ENCODE peak calls at places on chromosomes 5 and 9, in nine cellular contexts. W, D, J, K, S, M, E, Y and G are unnamed samples.

GRCh38 chr5:39331993-39332392 is 32.3 kb downstream of the C9 start:
- DNase-seq in E (no peak), J (no peak), M (no peak), K (no peak), S (no peak), W (no peak), Y (no peak), D (no peak), G (no peak)

GRCh38 chr5:65359981-65360380 is 121.7 kb downstream of the ADAMTS6 start:
- DNase-seq in Y (no peak), D (no peak), W (no peak), J (no peak), E (no peak), K (no peak), S (no peak), M (no peak), G (no peak)

GRCh38 chr5:65811004-65811403 is 89.0 kb downstream of the NLN start:
- DNase-seq in J (no peak), W (no peak), Y (no peak), K (no peak), S (peak), E (no peak), D (no peak), M (no peak), G (no peak)

GRCh38 chr9:133785753-133786370 is 47.7 kb upstream of the SARDH start:
- DNase-seq in S (no peak), J (no peak), E (no peak), M (no peak), W (no peak), Y (no peak), K (no peak), D (no peak), G (no peak)

GRCh38 chr5:65151632-65152031 is 330.1 kb downstream of the ADAMTS6 start:
- DNase-seq in K (no peak), Y (no peak), E (no peak), W (no peak), M (no peak), S (peak), D (no peak), J (no peak), G (no peak)

GRCh38 chr5:33049298-33049697 is 338.2 kb downstream of the NPR3 start:
- DNase-seq in Y (no peak), K (no peak), E (no peak), M (peak), J (no peak), S (no peak), D (no peak), W (no peak), G (no peak)

GRCh38 chr5:168899673-168900072 is 320.5 kb upstream of the PANK3 start:
- DNase-seq in D (no peak), W (no peak), S (no peak), K (no peak), E (no peak), Y (no peak), M (no peak), J (no peak), G (peak)

GRCh38 chr9:2178034-2178734 is 163.0 kb downstream of the SMARCA2 start:
- DNase-seq in M (no peak), S (no peak), Y (no peak), W (no peak), J (peak), K (no peak), E (no peak), D (no peak), G (no peak)

GRCh38 chr5:960551-960950 is 48.1 kb upstream of the NKD2 start:
- DNase-seq in J (no peak), W (no peak), Y (no peak), S (no peak), K (no peak), E (no peak), D (no peak), M (peak), G (peak)

GRCh38 chr5:106849266-106849665 is 821.5 kb downstream of the EFNA5 start:
- DNase-seq in Y (no peak), E (no peak), W (no peak), K (no peak), S (no peak), J (no peak), M (no peak), D (peak), G (no peak)

GRCh38 chr5:78974011-78974410 is 11.1 kb downstream of the ARSB start:
- DNase-seq in K (no peak), M (no peak), J (no peak), E (no peak), Y (peak), S (no peak), D (no peak), W (no peak), G (no peak)

GRCh38 chr9:102551346-102551745 is 443.8 kb upstream of the CYLC2 start:
- DNase-seq in E (no peak), D (no peak), Y (no peak), S (no peak), W (no peak), M (no peak), K (no peak), J (no peak), G (no peak)

GRCh38 chr9:127264462-127265040 is at the start of gene GARNL3:
- DNase-seq in D (no peak), Y (no peak), M (no peak), J (no peak), K (no peak), S (no peak), E (no peak), W (no peak), G (no peak)

GRCh38 chr5:44387911-44388310 is 1.3 kb downstream of the FGF10 start:
- DNase-seq in J (no peak), D (no peak), Y (no peak), M (no peak), S (no peak), W (no peak), K (no peak), E (no peak), G (no peak)

GRCh38 chr9:22158983-22159382 is 149.9 kb upstream of the CDKN2B start:
- DNase-seq in D (no peak), S (peak), M (no peak), K (no peak), W (no peak), E (peak), J (no peak), Y (no peak), G (no peak)

GRCh38 chr5:35012796-35013195 is 35.0 kb downstream of the AGXT2 start:
- DNase-seq in E (no peak), W (no peak), K (no peak), D (no peak), M (no peak), Y (no peak), J (no peak), S (no peak), G (no peak)

GRCh38 chr5:40784027-40784653 is 14.0 kb downstream of the PRKAA1 start:
- DNase-seq in S (peak), M (no peak), K (no peak), D (no peak), Y (no peak), J (no peak), E (no peak), W (no peak), G (no peak)

GRCh38 chr9:37486616-37487544 is 1.1 kb downstream of the POLR1E start:
- DNase-seq in D (no peak), W (no peak), M (no peak), J (peak), E (peak), S (no peak), K (no peak), Y (no peak), G (no peak)

GRCh38 chr5:113524927-113525326 is 11.4 kb downstream of the YTHDC2 start:
- DNase-seq in E (no peak), Y (no peak), J (no peak), W (no peak), K (peak), M (no peak), S (no peak), D (no peak), G (no peak)

GRCh38 chr5:172065431-172066065 is 59.1 kb upstream of the FBXW11 start:
- DNase-seq in D (no peak), W (no peak), Y (no peak), S (no peak), K (no peak), E (no peak), M (peak), J (peak), G (no peak)

GRCh38 chr5:169577966-169578365 is 5.6 kb upstream of the SPDL1 start:
- DNase-seq in K (no peak), J (no peak), Y (no peak), D (no peak), W (no peak), M (no peak), S (no peak), E (no peak), G (no peak)

GRCh38 chr9:129604056-129604765 is 16.7 kb downstream of the C9orf50 start:
- DNase-seq in W (no peak), M (no peak), Y (no peak), J (no peak), S (no peak), D (no peak), E (no peak), K (no peak), G (no peak)

GRCh38 chr5:59648949-59649921 is 244.3 kb downstream of the PDE4D start:
- DNase-seq in M (no peak), Y (peak), E (peak), K (no peak), J (peak), D (no peak), S (peak), W (no peak), G (no peak)

GRCh38 chr9:108530141-108530540 is 325.6 kb downstream of the ACTL7B start:
- DNase-seq in M (no peak), J (no peak), E (no peak), S (no peak), W (no peak), K (no peak), Y (no peak), D (no peak), G (no peak)

GRCh38 chr9:136234597-136234996 is 11.0 kb downstream of the QSOX2 start:
- DNase-seq in S (no peak), D (no peak), E (no peak), J (no peak), M (no peak), K (no peak), W (no peak), Y (no peak), G (no peak)